ENCODE peak calls at places on chromosomes 5 and 9, in seven cellular contexts. E, T, Z, B, S, L and R are unnamed samples.

GRCh38 chr5:143205386-143205785 is 198.1 kb downstream of the NR3C1 start:
- DNase-seq in E (no peak), T (no peak), Z (no peak), B (no peak), S (no peak), L (no peak), R (no peak)

GRCh38 chr5:150734579-150735384 is 24.0 kb downstream of the DCTN4 start:
- DNase-seq in E (no peak), T (peak; percentile 63), Z (no peak), B (peak; percentile 79), S (peak; percentile 53), L (no peak), R (no peak)

GRCh38 chr9:100601216-100601615 is 23.3 kb downstream of the CAVIN4 start:
- DNase-seq in E (peak; percentile 69), T (peak; percentile 73), Z (peak; percentile 52), B (peak; percentile 69), S (no peak), L (peak; percentile 61), R (peak; percentile 20)

GRCh38 chr5:148297695-148298094 is 14.5 kb upstream of the SPINK7 start:
- DNase-seq in E (no peak), T (no peak), Z (no peak), B (no peak), S (no peak), L (no peak), R (no peak)

GRCh38 chr9:99090366-99091130 is 14.4 kb upstream of the TGFBR1 start:
- DNase-seq in E (no peak), T (no peak), Z (no peak), B (no peak), S (no peak), L (no peak), R (no peak)

GRCh38 chr9:120043448-120043847 is 536.5 kb downstream of the CDK5RAP2 start:
- DNase-seq in E (no peak), T (no peak), Z (no peak), B (no peak), S (no peak), L (no peak), R (peak; percentile 12)

GRCh38 chr9:6902423-6902822 is 144.7 kb downstream of the KDM4C start:
- DNase-seq in E (no peak), T (no peak), Z (no peak), B (no peak), S (no peak), L (peak; percentile 34), R (no peak)

GRCh38 chr9:114718801-114719221 is 36.8 kb upstream of the TEX48 start:
- DNase-seq in E (no peak), T (no peak), Z (no peak), B (peak; percentile 36), S (no peak), L (peak; percentile 88), R (no peak)

GRCh38 chr9:13705913-13706312 is 426.4 kb upstream of the MPDZ start:
- DNase-seq in E (no peak), T (no peak), Z (peak; percentile 1), B (no peak), S (no peak), L (no peak), R (no peak)

GRCh38 chr9:38690574-38690973 is 29.4 kb downstream of the FAM240B start:
- DNase-seq in E (no peak), T (no peak), Z (no peak), B (no peak), S (no peak), L (no peak), R (no peak)

GRCh38 chr5:169272111-169272510 is 28.8 kb downstream of the SLIT3 start:
- DNase-seq in E (no peak), T (no peak), Z (no peak), B (no peak), S (no peak), L (no peak), R (no peak)

GRCh38 chr5:169263591-169263990 is 37.3 kb downstream of the SLIT3 start:
- DNase-seq in E (no peak), T (no peak), Z (no peak), B (no peak), S (no peak), L (no peak), R (no peak)

GRCh38 chr5:169270827-169271226 is 30.1 kb downstream of the SLIT3 start:
- DNase-seq in E (no peak), T (no peak), Z (no peak), B (no peak), S (no peak), L (no peak), R (no peak)

GRCh38 chr5:169265888-169266287 is 35.1 kb downstream of the SLIT3 start:
- DNase-seq in E (no peak), T (no peak), Z (no peak), B (peak; percentile 9), S (no peak), L (no peak), R (peak; percentile 43)

DNA sequence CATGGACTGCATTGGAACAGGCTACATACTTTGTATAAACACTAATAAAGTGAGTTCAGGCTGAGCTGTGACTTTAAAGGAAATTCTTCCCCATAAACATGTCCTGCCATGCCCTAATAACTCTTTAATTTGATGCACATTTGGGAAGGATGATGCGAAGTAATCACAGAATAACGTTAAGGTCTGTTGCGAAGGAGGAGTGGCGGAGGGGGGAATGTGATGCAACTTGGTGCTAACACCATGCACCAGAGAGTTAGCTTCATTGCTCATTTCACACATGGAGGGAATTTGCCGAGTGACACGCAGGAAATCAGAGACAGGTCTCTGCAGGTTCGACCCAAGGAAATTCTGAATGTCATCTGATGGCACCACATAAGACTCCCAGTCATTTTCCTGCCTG is 32.9 kb downstream of the SLIT3 start:
- DNase-seq in E (no peak), T (no peak), Z (no peak), B (no peak), S (no peak), L (no peak), R (no peak)
- TF ChIP-seq JUND in E (no peak), T (no peak), Z (no peak), B (no peak), S (no peak), L (no peak), R (no peak)

DNA sequence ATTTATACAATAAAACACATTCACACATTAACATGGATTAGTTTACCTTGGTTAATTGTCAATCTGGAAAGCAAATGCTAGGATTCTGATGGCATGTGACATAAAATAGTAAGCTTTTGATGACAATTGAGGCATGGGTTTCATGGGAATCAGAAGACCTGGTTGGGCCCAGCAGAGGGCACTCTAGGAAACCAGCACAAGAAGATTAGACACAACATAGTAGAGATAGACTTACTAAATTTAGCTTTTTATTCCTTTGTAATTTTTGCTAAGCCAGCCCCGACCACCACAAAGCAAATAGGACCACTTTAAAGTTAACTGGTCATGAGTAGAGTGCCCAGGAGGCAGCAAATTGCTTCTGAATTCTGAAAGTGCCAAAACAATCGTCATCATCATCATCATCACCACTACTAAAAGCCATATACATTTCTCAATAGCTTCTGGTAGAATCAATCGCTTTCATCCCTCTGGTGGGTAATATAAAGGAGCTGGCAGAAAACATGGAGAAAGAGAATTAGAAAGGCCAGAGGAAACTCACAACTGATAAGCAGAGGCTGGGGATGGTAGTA is 163.2 kb downstream of the ARRDC3 start:
- DNase-seq in E (no peak), T (no peak), Z (peak; percentile 16), B (peak; percentile 42), S (no peak), L (peak; percentile 26), R (no peak)
- TF ChIP-seq JUND in E (no peak), T (no peak), Z (no peak), B (no peak), S (no peak), L (no peak), R (no peak)

GRCh38 chr9:96217358-96217755 is 84.6 kb downstream of the HSD17B3 start:
- DNase-seq in E (no peak), T (no peak), Z (peak; percentile 88), B (no peak), S (no peak), L (no peak), R (no peak)

GRCh38 chr9:96222132-96222531 is 79.8 kb downstream of the HSD17B3 start:
- DNase-seq in E (no peak), T (no peak), Z (peak; percentile 63), B (peak; percentile 18), S (no peak), L (no peak), R (peak; percentile 12)

GRCh38 chr9:96217756-96218693 is 84.0 kb downstream of the HSD17B3 start:
- DNase-seq in E (peak; percentile 28), T (peak; percentile 95), Z (peak; percentile 93), B (peak; percentile 75), S (no peak), L (no peak), R (peak; percentile 82)

GRCh38 chr9:96218821-96219614 is 83.0 kb downstream of the HSD17B3 start:
- DNase-seq in E (no peak), T (peak; percentile 53), Z (peak; percentile 36), B (no peak), S (no peak), L (no peak), R (no peak)

GRCh38 chr9:96219615-96220257 is 82.2 kb downstream of the HSD17B3 start:
- DNase-seq in E (no peak), T (peak; percentile 84), Z (peak; percentile 55), B (peak; percentile 39), S (no peak), L (no peak), R (peak; percentile 7)
- TF ChIP-seq JUND in E (no peak), T (no peak), Z (no peak), B (no peak), S (no peak), L (no peak), R (no peak)

GRCh38 chr5:42596817-42597216 is 159.8 kb upstream of the CCDC152 start:
- DNase-seq in E (peak; percentile 79), T (no peak), Z (no peak), B (no peak), S (no peak), L (no peak), R (peak; percentile 74)
- TF ChIP-seq JUND in E (no peak), T (no peak), Z (no peak), B (no peak), S (no peak), L (no peak), R (no peak)

GRCh38 chr5:66849803-66850202 is 253.6 kb downstream of the MAST4 start:
- DNase-seq in E (no peak), T (no peak), Z (no peak), B (no peak), S (no peak), L (no peak), R (no peak)
- TF ChIP-seq JUND in E (no peak), T (no peak), Z (no peak), B (no peak), S (no peak), L (no peak), R (no peak)